ENCODE peak calls at places on chromosome 1, in six cellular contexts. D is tibial nerve, A is A673, G is psoas muscle, L is Panc1, C is fibroblast of lung. H is an unnamed sample.

GRCh38 chr1:199836430-199836829 is 191.1 kb upstream of the NR5A2 start:
- DNase-seq in D (no peak), A (no peak), G (no peak), L (no peak), C (no peak), H (no peak)

GRCh38 chr1:2640626-2641025 is 7.8 kb upstream of the MMEL1 start:
- DNase-seq in D (no peak), A (no peak), G (no peak), L (no peak), C (no peak), H (no peak)

GRCh38 chr1:151998611-151999362 is 5.1 kb upstream of the S100A10 start:
- DNase-seq in D (no peak), A (no peak), G (no peak), L (no peak), C (no peak), H (no peak)

GRCh38 chr1:231240531-231240882 is 505 bp upstream of the GNPAT start:
- DNase-seq in D (peak; percentile 15), A (no peak), G (no peak), L (no peak), C (peak; percentile 25), H (no peak)

GRCh38 chr1:66182551-66183178 is 351.3 kb upstream of the SGIP1 start:
- DNase-seq in D (no peak), A (peak; percentile 65), G (no peak), L (no peak), C (peak; percentile 64), H (no peak)

GRCh38 chr1:206694151-206694550 is 9.4 kb downstream of the MAPKAPK2 start:
- DNase-seq in D (no peak), A (no peak), G (no peak), L (no peak), C (no peak), H (no peak)

GRCh38 chr1:86380257-86380861 is 15.8 kb downstream of the ODF2L start:
- DNase-seq in D (no peak), A (peak; percentile 73), G (no peak), L (peak; percentile 73), C (peak; percentile 93), H (no peak)

GRCh38 chr1:113140588-113141446 is 67.8 kb downstream of the LRIG2 start:
- DNase-seq in D (peak; percentile 82), A (peak; percentile 79), G (peak; percentile 55), L (peak; percentile 39), C (peak; percentile 74), H (peak; percentile 66)

GRCh38 chr1:94044290-94044790 is 76.6 kb downstream of the ABCA4 start:
- DNase-seq in D (no peak), A (no peak), G (peak; percentile 77), L (no peak), C (no peak), H (peak; percentile 68)

GRCh38 chr1:111242805-111243523 is 15.5 kb downstream of the CHI3L2 start:
- DNase-seq in D (no peak), A (no peak), G (no peak), L (no peak), C (no peak), H (peak; percentile 21)

GRCh38 chr1:51313268-51313852 is 17.0 kb downstream of the TTC39A start:
- DNase-seq in D (no peak), A (peak; percentile 31), G (no peak), L (no peak), C (no peak), H (no peak)

GRCh38 chr1:114353233-114353632 is 157.8 kb downstream of the TRIM33 start:
- DNase-seq in D (peak; percentile 40), A (peak; percentile 47), G (peak; percentile 69), L (no peak), C (peak; percentile 81), H (peak; percentile 76)

GRCh38 chr1:168688679-168689657 is 40.0 kb downstream of the DPT start:
- DNase-seq in D (no peak), A (no peak), G (no peak), L (no peak), C (no peak), H (no peak)

GRCh38 chr1:235050911-235051360 is 77.7 kb downstream of the TOMM20 start:
- DNase-seq in D (no peak), A (no peak), G (no peak), L (no peak), C (peak; percentile 73), H (peak; percentile 56)

GRCh38 chr1:41566969-41567368 is 82.5 kb upstream of the EDN2 start:
- DNase-seq in D (no peak), A (no peak), G (no peak), L (no peak), C (no peak), H (no peak)

GRCh38 chr1:15584489-15585363 is at the start of gene AGMAT:
- DNase-seq in D (no peak), A (peak; percentile 29), G (peak; percentile 63), L (no peak), C (peak; percentile 24), H (no peak)

GRCh38 chr1:65955503-65955902 is 162.8 kb downstream of the PDE4B start:
- DNase-seq in D (no peak), A (no peak), G (no peak), L (no peak), C (no peak), H (no peak)

GRCh38 chr1:193971595-193971994 is 785.2 kb upstream of the B3GALT2 start:
- DNase-seq in D (no peak), A (no peak), G (no peak), L (no peak), C (no peak), H (no peak)

GRCh38 chr1:165174485-165174884 is 182.0 kb downstream of the LMX1A start:
- DNase-seq in D (no peak), A (no peak), G (no peak), L (no peak), C (no peak), H (no peak)

DNA sequence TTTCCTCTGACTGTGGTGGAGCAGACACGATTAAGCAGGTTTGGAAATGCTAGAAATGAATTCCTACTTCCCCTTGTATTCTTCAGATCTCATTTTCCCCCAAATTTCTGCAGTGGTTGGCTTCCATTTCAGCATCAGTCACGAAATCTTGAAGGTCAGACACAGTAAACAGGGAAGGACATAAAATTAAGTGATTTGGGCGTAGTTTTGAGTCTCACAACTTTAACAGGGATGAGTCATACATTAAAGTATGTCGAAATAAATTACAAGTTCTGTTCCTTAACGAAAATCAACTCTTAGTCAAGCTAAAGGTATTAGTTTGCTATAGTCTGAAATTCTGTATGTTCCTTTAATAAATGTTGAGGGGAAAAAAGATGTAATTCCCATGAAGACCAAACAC is 61.1 kb downstream of the HNRNPR start:
- DNase-seq in D (no peak), A (peak; percentile 71), G (no peak), L (no peak), C (peak; percentile 88), H (no peak)
- H3K36me3 ChIP-seq in D (no peaks in the 10 kb centered on the region), A (peaks cover 21% of the 10 kb centered on the region), G (peaks cover 70% of the 10 kb centered on the region), L (peaks cover 49% of the 10 kb centered on the region), C (peaks cover 2% of the 10 kb centered on the region), H (no peaks in the 10 kb centered on the region)

GRCh38 chr1:166874464-166874863 is 1.6 kb downstream of the TADA1 start:
- DNase-seq in D (no peak), A (peak; percentile 18), G (no peak), L (no peak), C (no peak), H (no peak)

GRCh38 chr1:166870584-166870983 is 5.5 kb downstream of the TADA1 start:
- DNase-seq in D (no peak), A (no peak), G (no peak), L (no peak), C (no peak), H (no peak)

GRCh38 chr1:166876540-166876838 is 425 bp upstream of the TADA1 start:
- DNase-seq in D (no peak), A (no peak), G (no peak), L (no peak), C (no peak), H (no peak)

GRCh38 chr1:166875302-166875733 is 746 bp downstream of the TADA1 start:
- DNase-seq in D (no peak), A (no peak), G (no peak), L (peak; percentile 12), C (no peak), H (no peak)

GRCh38 chr1:166875734-166876539 is at the start of gene TADA1:
- DNase-seq in D (peak; percentile 99), A (peak; percentile 100), G (peak; percentile 99), L (peak; percentile 91), C (peak; percentile 97), H (peak; percentile 98)
- TF ChIP-seq CTCF in D (no peak), A (no peak), G (peak; percentile 28), L (no peak), C (no peak), H (peak; percentile 55)

DNA sequence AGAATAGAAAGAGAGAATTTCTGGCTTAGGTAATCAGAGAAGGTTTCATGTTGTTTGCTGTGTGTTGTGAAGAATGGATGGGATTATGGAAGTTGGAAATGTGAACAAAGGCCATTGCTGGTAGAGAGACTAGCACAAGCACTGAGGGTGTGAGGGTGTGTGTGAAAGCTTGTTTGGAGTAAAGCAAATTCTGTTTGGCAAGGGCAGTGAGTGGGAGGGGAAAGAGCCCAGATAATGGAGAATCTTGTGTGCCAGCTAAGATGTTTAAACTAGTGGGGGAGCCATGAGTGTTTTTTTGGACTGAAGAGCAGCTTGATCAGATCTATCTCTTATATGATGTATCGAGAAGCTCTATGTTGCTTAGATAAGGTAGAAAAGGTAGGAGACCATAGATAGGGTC is 107.1 kb downstream of the DISP1 start:
- DNase-seq in D (no peak), A (no peak), G (no peak), L (no peak), C (no peak), H (no peak)
- H3K27ac ChIP-seq in D (no peak overlapping the region), A (no peak overlapping the region), G (no peak overlapping the region), L (no peak overlapping the region), C (no peak overlapping the region), H (no peak overlapping the region)

DNA sequence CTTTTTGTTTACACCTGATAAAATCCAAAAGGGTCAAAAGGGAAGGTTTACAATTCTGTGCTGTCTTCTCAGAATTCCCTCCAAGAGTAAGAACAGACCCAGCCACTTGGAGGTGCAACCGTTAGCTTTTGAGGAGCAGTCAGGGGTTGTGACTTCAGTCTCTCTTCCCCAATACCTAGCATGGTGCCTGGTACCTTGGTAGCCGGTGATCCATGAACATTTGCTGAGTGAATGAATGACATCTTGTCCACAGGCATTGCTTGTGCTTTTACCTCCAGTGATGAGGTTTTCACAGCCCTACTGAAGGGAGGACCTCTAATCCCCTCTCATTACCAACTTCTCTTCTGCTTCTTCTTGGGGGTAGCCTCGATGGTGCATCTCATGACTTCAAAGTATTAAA is 11.7 kb downstream of the GFI1 start:
- DNase-seq in D (no peak), A (no peak), G (no peak), L (no peak), C (no peak), H (no peak)
- H3K36me3 ChIP-seq in D (no peaks in the 10 kb centered on the region), A (no peaks in the 10 kb centered on the region), G (no peaks in the 10 kb centered on the region), L (no peaks in the 10 kb centered on the region), C (no peaks in the 10 kb centered on the region), H (no peaks in the 10 kb centered on the region)

GRCh38 chr1:198775606-198776005 is 136.8 kb downstream of the PTPRC start:
- DNase-seq in D (no peak), A (no peak), G (no peak), L (no peak), C (peak; percentile 66), H (no peak)

GRCh38 chr1:198772626-198773025 is 133.8 kb downstream of the PTPRC start:
- DNase-seq in D (no peak), A (no peak), G (no peak), L (no peak), C (no peak), H (no peak)

GRCh38 chr1:198774418-198774817 is 135.6 kb downstream of the PTPRC start:
- DNase-seq in D (no peak), A (no peak), G (no peak), L (no peak), C (no peak), H (no peak)

GRCh38 chr1:198773030-198773429 is 134.2 kb downstream of the PTPRC start:
- DNase-seq in D (no peak), A (no peak), G (no peak), L (no peak), C (no peak), H (no peak)

GRCh38 chr1:198771562-198772153 is 132.8 kb downstream of the PTPRC start:
- DNase-seq in D (no peak), A (peak; percentile 91), G (no peak), L (no peak), C (peak; percentile 66), H (no peak)
- TF ChIP-seq CTCF in D (peak; percentile 27), A (peak; percentile 78), G (no peak), L (peak; percentile 60), C (peak; percentile 57), H (peak; percentile 51)